ENCODE peak calls at places on chromosomes 2 and 18, in five cellular contexts. U, E, J, Q and Y are unnamed samples.

GRCh38 chr18:77059294-77059916 is 73.2 kb downstream of the MBP start:
- DNase-seq in E (no peak), U (no peak), Q (peak; percentile 83), J (peak; percentile 50), Y (peak; percentile 53)

GRCh38 chr18:55634545-55634944 is 46.6 kb upstream of the TCF4 start:
- DNase-seq in E (no peak), U (no peak), J (no peak), Q (peak; percentile 94), Y (no peak)

GRCh38 chr2:73243884-73244570 is 9.9 kb downstream of the CCT7 start:
- DNase-seq in J (no peak), U (peak; percentile 60), E (peak; percentile 80), Q (peak; percentile 70), Y (no peak)

GRCh38 chr2:133568172-133568571 is at the start of gene NCKAP5:
- DNase-seq in E (no peak), U (peak; percentile 39), Q (peak; percentile 47), J (peak; percentile 14), Y (peak; percentile 18)

GRCh38 chr2:230906471-230907230 is 18.4 kb downstream of the GPR55 start:
- DNase-seq in Q (no peak), J (no peak), U (no peak), E (no peak), Y (peak; percentile 4)

GRCh38 chr18:57561728-57562423 is 24.6 kb downstream of the FECH start:
- DNase-seq in E (no peak), U (peak; percentile 42), Q (peak; percentile 64), J (peak; percentile 45), Y (peak; percentile 13)

GRCh38 chr2:127150996-127151395 is 44.0 kb upstream of the BIN1 start:
- DNase-seq in J (no peak), Q (no peak), E (no peak), U (no peak), Y (no peak)

GRCh38 chr2:184598313-184599053 is at the start of gene ZNF804A:
- DNase-seq in E (peak; percentile 45), U (peak; percentile 89), J (peak; percentile 50), Q (peak; percentile 55), Y (peak; percentile 54)

GRCh38 chr2:135744761-135745314 is 3.2 kb downstream of the UBXN4 start:
- DNase-seq in Q (peak; percentile 11), U (no peak), E (no peak), J (no peak), Y (peak; percentile 16)

GRCh38 chr2:43051316-43051715 is 175.1 kb downstream of the ZFP36L2 start:
- DNase-seq in U (no peak), Q (peak; percentile 68), E (peak; percentile 79), J (no peak), Y (no peak)

GRCh38 chr2:54081574-54081973 is 33.8 kb upstream of the ACYP2 start:
- DNase-seq in U (no peak), J (no peak), Q (no peak), E (no peak), Y (no peak)

GRCh38 chr2:16093639-16094447 is 153.5 kb downstream of the MYCN start:
- DNase-seq in Q (no peak), E (no peak), J (no peak), U (peak; percentile 74), Y (no peak)

GRCh38 chr18:45328762-45329161 is 286.5 kb upstream of the SLC14A2 start:
- DNase-seq in J (no peak), U (no peak), E (no peak), Q (no peak), Y (no peak)

GRCh38 chr2:48600204-48600813 is 17.3 kb upstream of the GTF2A1L start:
- DNase-seq in J (peak; percentile 21), E (no peak), U (peak; percentile 4), Q (peak; percentile 73), Y (no peak)

GRCh38 chr2:148701039-148701438 is 56.5 kb downstream of the EPC2 start:
- DNase-seq in U (no peak), J (no peak), Q (no peak), E (no peak), Y (no peak)

GRCh38 chr2:240643093-240643810 is 18.0 kb downstream of the GPR35 start:
- DNase-seq in Q (no peak), U (no peak), J (no peak), E (no peak), Y (no peak)

GRCh38 chr2:230660294-230661060 is 52.2 kb upstream of the CAB39 start:
- DNase-seq in J (no peak), E (peak; percentile 55), U (no peak), Q (no peak), Y (no peak)

GRCh38 chr2:233449071-233449901 is 95.0 kb downstream of the DGKD start:
- DNase-seq in J (peak; percentile 61), U (peak; percentile 65), Q (peak; percentile 72), E (no peak), Y (no peak)

GRCh38 chr2:176157499-176158305 is 595 bp downstream of the HOXD3 start:
- DNase-seq in J (peak; percentile 44), Q (no peak), U (no peak), E (no peak), Y (no peak)